ENCODE peak calls at places on chromosomes 1 and 21, in six cellular contexts. S is neuronal stem cell, T is mesenchymal stem cell, V is IMR-90, R is H1, K is trophoblast cell. I is an unnamed sample.

GRCh38 chr1:234980657-234981396 is 147.8 kb downstream of the TOMM20 start:
- DNase-seq in S (no peak), T (peak), R (no peak), V (peak), K (peak), I (no peak)

GRCh38 chr1:175887981-175888428 is 144.6 kb upstream of the TNR start:
- DNase-seq in K (peak), T (peak), S (peak), V (peak), R (peak), I (peak)

GRCh38 chr1:240128361-240128760 is 36.7 kb downstream of the FMN2 start:
- DNase-seq in R (no peak), V (no peak), T (no peak), S (no peak), K (no peak), I (no peak)

GRCh38 chr1:6389971-6390370 is 3.6 kb downstream of the ACOT7 start:
- DNase-seq in K (no peak), T (no peak), V (no peak), R (no peak), S (no peak), I (no peak)

GRCh38 chr1:208243522-208243850 is 698 bp downstream of the PLXNA2 start:
- DNase-seq in K (peak), S (no peak), R (peak), T (no peak), V (no peak), I (no peak)

GRCh38 chr1:184569106-184569505 is 182.3 kb downstream of the C1orf21 start:
- DNase-seq in K (no peak), T (no peak), S (no peak), V (no peak), R (no peak), I (no peak)

GRCh38 chr1:63982201-63982600 is 208.4 kb downstream of the ROR1 start:
- DNase-seq in K (no peak), R (no peak), V (no peak), T (no peak), S (no peak), I (no peak)

GRCh38 chr1:25100151-25100841 is 132.0 kb downstream of the SYF2 start:
- DNase-seq in R (no peak), T (no peak), V (no peak), K (no peak), S (no peak), I (no peak)

GRCh38 chr1:11196945-11197344 is 7.8 kb downstream of the ANGPTL7 start:
- DNase-seq in K (peak), V (no peak), T (no peak), R (no peak), S (no peak), I (no peak)

GRCh38 chr21:29441651-29442050 is 142.9 kb downstream of the BACH1 start:
- DNase-seq in K (no peak), V (no peak), T (no peak), S (no peak), R (no peak), I (no peak)

GRCh38 chr1:45499415-45499769 is 481 bp downstream of the CCDC163 start:
- DNase-seq in V (no peak), K (no peak), R (no peak), S (no peak), T (no peak), I (no peak)

GRCh38 chr1:113434081-113434873 is 44.0 kb downstream of the MAGI3 start:
- DNase-seq in V (no peak), S (no peak), T (no peak), R (no peak), K (no peak), I (no peak)

GRCh38 chr1:155938220-155938627 is 3.2 kb upstream of the RXFP4 start:
- DNase-seq in S (peak), V (peak), K (peak), T (peak), R (no peak), I (no peak)

GRCh38 chr21:35204850-35205564 is 155.9 kb upstream of the RUNX1 start:
- DNase-seq in T (no peak), K (no peak), V (peak), R (no peak), S (no peak), I (no peak)

GRCh38 chr21:26194326-26194725 is 23.8 kb upstream of the APP start:
- DNase-seq in T (no peak), R (no peak), S (no peak), K (no peak), V (no peak), I (no peak)

GRCh38 chr1:90721210-90722194 is 4.4 kb upstream of the BARHL2 start:
- DNase-seq in T (peak), R (peak), K (peak), V (peak), S (no peak), I (peak)

GRCh38 chr1:18764362-18764761 is 95.1 kb downstream of the TAS1R2 start:
- DNase-seq in R (no peak), V (no peak), K (no peak), S (no peak), T (no peak), I (no peak)

GRCh38 chr1:168603501-168604107 is 27.2 kb downstream of the XCL1 start:
- DNase-seq in K (peak), T (peak), R (peak), V (peak), S (peak), I (peak)

GRCh38 chr1:24847995-24848857 is 81.8 kb downstream of the RUNX3 start:
- DNase-seq in R (peak), T (peak), V (peak), S (peak), K (peak), I (peak)

GRCh38 chr1:1043411-1043810 is 23.5 kb downstream of the AGRN start:
- DNase-seq in K (no peak), R (no peak), T (no peak), S (no peak), V (no peak), I (no peak)

GRCh38 chr1:151907363-151908139 is 1.8 kb downstream of the THEM4 start:
- DNase-seq in R (no peak), V (no peak), S (peak), T (no peak), K (no peak), I (no peak)

GRCh38 chr1:2148691-2149090 is 45.9 kb downstream of the FAAP20 start:
- DNase-seq in V (no peak), S (no peak), K (no peak), T (no peak), R (no peak), I (no peak)

GRCh38 chr21:39559511-39559910 is 53.2 kb upstream of the B3GALT5 start:
- DNase-seq in V (no peak), T (no peak), R (no peak), S (no peak), K (peak), I (no peak)

GRCh38 chr1:21750841-21751240 is 32.1 kb downstream of the USP48 start:
- DNase-seq in T (no peak), S (no peak), K (no peak), R (no peak), V (no peak), I (no peak)

GRCh38 chr21:18545908-18546307 is 142.3 kb upstream of the TMPRSS15 start:
- DNase-seq in V (no peak), K (no peak), S (no peak), T (peak), R (no peak), I (no peak)

GRCh38 chr1:174874337-174875053 is 125.3 kb upstream of the CACYBP start:
- DNase-seq in R (no peak), K (peak), V (no peak), S (no peak), T (peak), I (peak)

GRCh38 chr1:231057410-231057809 is 17.4 kb upstream of the FAM89A start:
- DNase-seq in S (no peak), K (no peak), V (no peak), T (no peak), R (no peak), I (no peak)

GRCh38 chr1:197995408-197996258 is 78.5 kb downstream of the LHX9 start:
- DNase-seq in S (no peak), K (no peak), T (no peak), V (no peak), R (no peak), I (no peak)

GRCh38 chr21:42002421-42002958 is 7.7 kb downstream of the ZBTB21 start:
- DNase-seq in K (peak), R (no peak), S (no peak), V (peak), T (peak), I (no peak)

GRCh38 chr21:25657140-25657539 is 18.1 kb downstream of the JAM2 start:
- DNase-seq in S (no peak), V (no peak), R (no peak), T (no peak), K (no peak), I (no peak)

GRCh38 chr1:84406209-84406917 is 8.1 kb downstream of the DNASE2B start:
- DNase-seq in S (no peak), R (no peak), K (no peak), T (no peak), V (peak), I (no peak)

GRCh38 chr1:55071477-55071876 is 32.1 kb downstream of the PCSK9 start:
- DNase-seq in R (no peak), K (peak), V (peak), T (peak), S (peak), I (peak)

GRCh38 chr1:58762806-58763205 is 21.0 kb downstream of the JUN start:
- DNase-seq in V (peak), R (no peak), T (no peak), S (no peak), K (no peak), I (no peak)

GRCh38 chr1:32208891-32209309 is at the start of gene DCDC2B:
- DNase-seq in R (no peak), V (peak), T (peak), S (no peak), K (peak), I (no peak)

GRCh38 chr21:43779660-43780059 is 3.6 kb upstream of the CSTB start:
- DNase-seq in R (no peak), V (no peak), K (peak), S (no peak), T (no peak), I (no peak)

GRCh38 chr1:160961419-160961818 is 6.8 kb upstream of the ITLN2 start:
- DNase-seq in K (no peak), T (no peak), S (no peak), V (no peak), R (no peak), I (no peak)

DNA sequence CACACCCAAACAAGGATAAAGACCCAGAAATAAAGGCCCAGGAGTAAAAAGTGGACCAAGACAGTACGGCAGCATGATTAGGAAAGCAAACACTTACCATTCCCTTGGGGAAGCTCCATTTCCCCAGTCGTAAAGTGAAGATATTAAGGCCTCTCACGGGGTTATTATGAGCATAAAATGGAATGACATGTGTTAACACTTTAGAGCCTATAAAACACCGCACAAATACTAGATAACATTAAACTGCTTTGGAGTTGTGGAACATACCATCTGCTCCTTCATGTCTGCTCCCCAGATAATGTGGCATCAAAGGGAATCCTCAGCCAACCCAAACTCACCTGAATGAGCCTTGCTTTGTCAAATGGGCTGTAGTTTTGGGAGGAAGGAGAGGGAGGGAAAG is 8.9 kb upstream of the ITLN2 start:
- DNase-seq in S (no peak), V (no peak), T (no peak), R (no peak), K (no peak), I (no peak)
- H3K14ac ChIP-seq in S (no peak), V (no peak), T (no peak), R (no peak), K (no peak), I (no peak)

DNA sequence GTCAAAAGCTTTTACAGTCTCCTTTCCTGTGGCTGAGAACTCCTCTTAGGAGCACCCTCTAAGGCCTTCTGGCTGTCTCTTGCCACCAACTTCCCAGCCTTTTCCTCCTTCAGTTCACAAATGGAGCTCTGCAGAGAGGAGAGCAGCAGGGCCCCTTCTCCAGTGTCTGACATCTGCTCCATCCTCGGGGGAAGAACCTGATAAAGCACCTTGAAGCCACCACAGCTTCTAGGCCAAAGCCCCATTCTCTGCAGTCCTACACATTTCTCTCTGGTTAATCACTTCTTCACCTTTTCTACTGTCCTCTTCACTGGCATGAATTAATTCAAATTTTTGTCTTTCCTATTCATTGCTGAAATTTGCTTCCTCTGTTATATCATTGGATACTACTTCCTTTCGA is 378.1 kb upstream of the POU3F1 start:
- DNase-seq in V (no peak), R (no peak), S (no peak), T (no peak), K (no peak), I (no peak)
- H2AK5ac ChIP-seq in V (no peak), R (peak), S (no peak), T (no peak), K (no peak), I (no peak)

GRCh38 chr1:164591858-164592257 is 32.9 kb downstream of the PBX1 start:
- DNase-seq in K (no peak), R (no peak), S (no peak), V (peak), T (peak), I (no peak)
- H2BK120ac ChIP-seq in K (no peak), R (no peak), S (no peak), V (peak), T (no peak), I (no peak)

DNA sequence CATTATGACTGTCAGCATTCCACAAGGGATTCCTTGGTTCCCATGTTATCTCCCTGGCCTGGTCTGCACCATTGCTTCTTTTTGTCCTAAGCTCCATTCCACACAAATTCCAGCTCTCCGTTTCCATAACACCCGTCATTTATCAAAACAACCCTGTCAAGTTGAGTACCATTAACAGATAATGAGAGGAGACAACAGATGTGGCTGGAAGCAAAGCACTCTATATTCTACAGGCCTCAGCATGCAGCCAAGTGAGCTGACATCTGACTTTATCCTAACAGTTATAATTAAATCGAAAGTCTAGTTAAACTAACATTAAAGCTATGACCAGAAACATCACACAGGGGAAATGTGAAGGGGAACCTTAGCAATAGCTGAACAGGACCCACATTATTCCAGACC is 110.4 kb downstream of the RERE start:
- DNase-seq in T (peak), S (peak), R (no peak), K (peak), V (peak), I (no peak)
- H3K14ac ChIP-seq in T (no peak), S (no peak), R (no peak), K (peak), V (peak), I (no peak)

GRCh38 chr1:43005460-43006351 is 47.0 kb upstream of the SLC2A1 start:
- DNase-seq in V (no peak), T (no peak), K (peak), S (peak), R (peak), I (peak)
- H2AK5ac ChIP-seq in V (no peak), T (no peak), K (peak), S (no peak), R (peak), I (no peak)

GRCh38 chr21:40760811-40761210 is 86.1 kb downstream of the DSCAM start:
- DNase-seq in R (no peak), V (no peak), T (no peak), K (no peak), S (no peak), I (no peak)
- H2BK120ac ChIP-seq in R (no peak), V (no peak), T (no peak), K (no peak), S (no peak), I (no peak)